ENCODE peak calls at places on chromosome 4, in eight cellular contexts. S is amygdala; O is stimulated activated CD4-positive, alpha-beta T cell treated with anti-CD3 and anti-CD28 coated beads, Interleukin-15, amount 100 ng/mL, for 24 hours; T is AG08396; H is SW480; A is endothelial cell of umbilical vein; Q is stimulated activated CD8-positive, alpha-beta memory T cell treated with anti-CD3 and anti-CD28 coated beads, Interleukin-7, amount 100 ng/mL, for 1 hour; B is iris pigment epithelial cell. I is an unnamed sample.

GRCh38 chr4:121697626-121698025 is 846 bp upstream of the ANXA5 start:
- DNase-seq in S (no peak), O (no peak), T (no peak), H (no peak), A (no peak), Q (no peak), B (no peak), I (no peak)

GRCh38 chr4:67909910-67910905 is 26.4 kb upstream of the TMPRSS11D start:
- DNase-seq in S (no peak), O (no peak), T (peak; percentile 13), H (no peak), A (peak; percentile 34), Q (no peak), B (peak; percentile 41), I (peak; percentile 19)

GRCh38 chr4:37839426-37839825 is 12.9 kb downstream of the PGM2 start:
- DNase-seq in S (no peak), O (no peak), T (no peak), H (no peak), A (peak; percentile 9), Q (no peak), B (no peak), I (no peak)

GRCh38 chr4:76203541-76203940 is 10.1 kb downstream of the SCARB2 start:
- DNase-seq in S (no peak), O (no peak), T (no peak), H (no peak), A (no peak), Q (no peak), B (no peak), I (no peak)

GRCh38 chr4:125388653-125389052 is 73.9 kb downstream of the FAT4 start:
- DNase-seq in S (no peak), O (no peak), T (no peak), H (no peak), A (peak; percentile 82), Q (no peak), B (peak; percentile 91), I (peak; percentile 18)

GRCh38 chr4:86442881-86443280 is 83.0 kb upstream of the MAPK10 start:
- DNase-seq in S (no peak), O (no peak), T (no peak), H (no peak), A (no peak), Q (no peak), B (no peak), I (no peak)

GRCh38 chr4:2591189-2591588 is 54.7 kb downstream of the FAM193A start:
- DNase-seq in S (no peak), O (no peak), T (no peak), H (no peak), A (peak; percentile 31), Q (no peak), B (peak; percentile 63), I (peak; percentile 14)

GRCh38 chr4:139761461-139761860 is 95.8 kb downstream of the MGST2 start:
- DNase-seq in S (no peak), O (no peak), T (peak; percentile 31), H (peak; percentile 40), A (no peak), Q (no peak), B (peak; percentile 28), I (peak; percentile 49)

GRCh38 chr4:184039963-184040383 is 134.9 kb downstream of the STOX2 start:
- DNase-seq in S (no peak), O (peak; percentile 46), T (peak; percentile 12), H (no peak), A (no peak), Q (no peak), B (no peak), I (no peak)

GRCh38 chr4:187606581-187606980 is 389.0 kb upstream of the ZFP42 start:
- DNase-seq in S (no peak), O (peak; percentile 2), T (peak; percentile 65), H (peak; percentile 21), A (peak; percentile 50), Q (no peak), B (peak; percentile 62), I (peak; percentile 41)

GRCh38 chr4:189592905-189593304 is 347.8 kb upstream of the FRG1 start:
- DNase-seq in S (no peak), O (no peak), T (no peak), H (no peak), A (no peak), Q (no peak), B (no peak), I (no peak)

GRCh38 chr4:64564126-64564525 is 154.9 kb upstream of the TECRL start:
- DNase-seq in S (no peak), O (no peak), T (no peak), H (no peak), A (peak; percentile 31), Q (no peak), B (no peak), I (no peak)

GRCh38 chr4:77599378-77599777 is 6.2 kb upstream of the CXCL13 start:
- DNase-seq in S (no peak), O (no peak), T (peak; percentile 36), H (peak; percentile 41), A (peak; percentile 37), Q (no peak), B (peak; percentile 64), I (peak; percentile 55)

GRCh38 chr4:21544410-21544809 is 404.2 kb downstream of the KCNIP4 start:
- DNase-seq in S (no peak), O (no peak), T (no peak), H (no peak), A (no peak), Q (no peak), B (no peak), I (peak; percentile 87)

GRCh38 chr4:151045907-151046306 is 30.8 kb upstream of the LRBA start:
- DNase-seq in S (no peak), O (peak; percentile 11), T (no peak), H (no peak), A (peak; percentile 30), Q (no peak), B (no peak), I (no peak)

GRCh38 chr4:110124721-110125120 is 73.7 kb downstream of the ELOVL6 start:
- DNase-seq in S (no peak), O (no peak), T (no peak), H (no peak), A (no peak), Q (no peak), B (no peak), I (no peak)

GRCh38 chr4:89657931-89658700 is 178.8 kb downstream of the SNCA start:
- DNase-seq in S (no peak), O (no peak), T (no peak), H (no peak), A (peak; percentile 82), Q (no peak), B (peak; percentile 36), I (peak; percentile 67)

GRCh38 chr4:19675172-19675811 is 576.4 kb upstream of the SLIT2 start:
- DNase-seq in S (no peak), O (no peak), T (peak; percentile 15), H (no peak), A (peak; percentile 14), Q (no peak), B (peak; percentile 68), I (no peak)

I was measured in renal cortical epithelial cell.